ENCODE peak calls at places on chromosomes 1 and 21, in nine cellular contexts. G, E, U, O, P, N, X, R and M are unnamed samples.
A peak's percentile ranks its signal among the peaks of the same experiment; 100 is the strongest.

GRCh38 chr1:169812131-169812530 is 17.4 kb upstream of the METTL18 start:
- DNase-seq in G (no peak), E (no peak), U (peak; percentile 60), O (no peak), P (no peak), N (peak; percentile 2), X (no peak), R (no peak), M (no peak)

GRCh38 chr1:200681231-200681630 is 11.5 kb upstream of the DDX59 start:
- DNase-seq in G (no peak), E (no peak), U (no peak), O (no peak), P (no peak), N (no peak), X (no peak), R (no peak), M (no peak)

GRCh38 chr21:42361286-42361685 is 5.0 kb downstream of the TFF1 start:
- DNase-seq in G (no peak), E (no peak), U (no peak), O (no peak), P (no peak), N (no peak), X (no peak), R (no peak), M (no peak)

GRCh38 chr1:159826436-159827101 is at the start of gene SLAMF8:
- DNase-seq in G (peak; percentile 57), E (no peak), U (no peak), O (no peak), P (no peak), N (no peak), X (peak; percentile 22), R (no peak), M (no peak)

GRCh38 chr1:6658359-6658758 is 33.7 kb downstream of the THAP3 start:
- DNase-seq in G (no peak), E (no peak), U (no peak), O (no peak), P (no peak), N (no peak), X (no peak), R (no peak), M (no peak)

GRCh38 chr21:15947707-15948106 is 217.9 kb downstream of the USP25 start:
- DNase-seq in G (no peak), E (no peak), U (no peak), O (no peak), P (no peak), N (no peak), X (no peak), R (no peak), M (no peak)

GRCh38 chr21:45537746-45538291 is 4.4 kb downstream of the SLC19A1 start:
- DNase-seq in G (no peak), E (no peak), U (no peak), O (no peak), P (no peak), N (no peak), X (no peak), R (no peak), M (no peak)

GRCh38 chr1:160401487-160401805 is 1.1 kb downstream of the VANGL2 start:
- DNase-seq in G (no peak), E (no peak), U (no peak), O (no peak), P (no peak), N (no peak), X (no peak), R (no peak), M (no peak)

GRCh38 chr1:13754510-13755103 is 54.6 kb downstream of the PRDM2 start:
- DNase-seq in G (no peak), E (no peak), U (no peak), O (no peak), P (no peak), N (peak; percentile 46), X (peak; percentile 31), R (no peak), M (no peak)

GRCh38 chr1:65510961-65511360 is 90.5 kb downstream of the LEPR start:
- DNase-seq in G (no peak), E (no peak), U (no peak), O (no peak), P (no peak), N (no peak), X (no peak), R (no peak), M (no peak)

GRCh38 chr1:152580433-152580832 is at the start of gene LCE3D:
- DNase-seq in G (no peak), E (no peak), U (peak; percentile 81), O (no peak), P (no peak), N (no peak), X (no peak), R (no peak), M (no peak)

GRCh38 chr1:224262373-224263054 is 67.5 kb downstream of the NVL start:
- DNase-seq in G (no peak), E (no peak), U (no peak), O (peak; percentile 7), P (no peak), N (no peak), X (no peak), R (no peak), M (no peak)

GRCh38 chr1:3483801-3484444 is 29.5 kb downstream of the ARHGEF16 start:
- DNase-seq in G (peak; percentile 36), E (peak; percentile 62), U (peak; percentile 17), O (no peak), P (peak; percentile 59), N (no peak), X (peak; percentile 29), R (peak; percentile 76), M (no peak)

GRCh38 chr1:15153184-15153841 is at the start of gene TMEM51:
- DNase-seq in G (no peak), E (peak; percentile 86), U (peak; percentile 64), O (peak; percentile 19), P (peak; percentile 93), N (peak; percentile 74), X (peak; percentile 73), R (peak; percentile 86), M (no peak)

GRCh38 chr1:41449326-41449921 is 35.1 kb downstream of the EDN2 start:
- DNase-seq in G (no peak), E (no peak), U (no peak), O (no peak), P (no peak), N (no peak), X (no peak), R (no peak), M (no peak)